ENCODE peak calls at places on chromosomes 7 and 10, in four cellular contexts. Q is DMS153; X is IMR-90; E is stimulated activated naive CD4-positive, alpha-beta T cell. L is an unnamed sample.

GRCh38 chr10:5033061-5033770 is 29.6 kb upstream of the AKR1C2 start:
- DNase-seq in Q (no peak), X (peak), E (no peak), L (no peak)

GRCh38 chr10:129528376-129528978 is 61.4 kb downstream of the MGMT start:
- DNase-seq in Q (no peak), X (no peak), E (no peak), L (no peak)

GRCh38 chr7:36972140-36972518 is 247.8 kb upstream of the AOAH start:
- DNase-seq in Q (no peak), X (no peak), E (no peak), L (no peak)

GRCh38 chr10:121616291-121616690 is 18.0 kb upstream of the FGFR2 start:
- DNase-seq in Q (no peak), X (no peak), E (no peak), L (no peak)

GRCh38 chr7:93693796-93694195 is 119.3 kb upstream of the CALCR start:
- DNase-seq in Q (no peak), X (no peak), E (no peak), L (no peak)

GRCh38 chr10:9342865-9343450 is 1288.5 kb downstream of the GATA3 start:
- DNase-seq in Q (no peak), X (peak), E (peak), L (peak)

GRCh38 chr10:69757206-69757552 is 44.5 kb upstream of the COL13A1 start:
- DNase-seq in Q (no peak), X (no peak), E (no peak), L (no peak)

GRCh38 chr7:99201027-99201426 is 6.9 kb downstream of the KPNA7 start:
- DNase-seq in Q (no peak), X (peak), E (no peak), L (no peak)

GRCh38 chr10:50636576-50636975 is 12.8 kb upstream of the SGMS1 start:
- DNase-seq in Q (no peak), X (no peak), E (peak), L (no peak)

GRCh38 chr10:96257944-96258343 is 13.4 kb downstream of the BLNK start:
- DNase-seq in Q (no peak), X (no peak), E (no peak), L (no peak)

GRCh38 chr10:75294518-75294865 is 58.7 kb upstream of the COMTD1 start:
- DNase-seq in Q (no peak), X (no peak), E (no peak), L (peak)

GRCh38 chr10:32960022-32960421 is 2.0 kb upstream of the ITGB1 start:
- DNase-seq in Q (no peak), X (no peak), E (no peak), L (no peak)

GRCh38 chr10:82084904-82085303 is 209.9 kb downstream of the NRG3 start:
- DNase-seq in Q (no peak), X (no peak), E (no peak), L (peak)

GRCh38 chr10:71696635-71697326 is 22.8 kb downstream of the C10orf105 start:
- DNase-seq in Q (no peak), X (no peak), E (peak), L (peak)